ENCODE peak calls at places on chromosome 20, in seven cellular contexts. G is Panc1, X is AG09309, C is lung, N is epithelial cell of esophagus, D is K562, I is type B pancreatic cell. M is an unnamed sample.
A peak's percentile ranks its signal among the peaks of the same experiment; 100 is the strongest.

GRCh38 chr20:37911838-37912273 is 8.9 kb downstream of the VSTM2L start:
- DNase-seq in C (no peak), G (no peak), X (peak; percentile 10), D (peak; percentile 42), I (no peak), N (peak; percentile 45), M (peak; percentile 50)

GRCh38 chr20:14634666-14635065 is 297.3 kb upstream of the FLRT3 start:
- DNase-seq in C (no peak), G (no peak), N (peak; percentile 68), I (no peak), D (no peak), X (no peak), M (no peak)

GRCh38 chr20:31719644-31720485 is 2.8 kb downstream of the BCL2L1 start:
- DNase-seq in G (no peak), I (no peak), D (peak; percentile 15), N (no peak), X (no peak), C (peak; percentile 49), M (no peak)

GRCh38 chr20:22949710-22950109 is 85.4 kb upstream of the SSTR4 start:
- DNase-seq in X (no peak), G (no peak), N (peak; percentile 14), D (no peak), C (no peak), I (no peak), M (no peak)

GRCh38 chr20:62710886-62711702 is 2.5 kb downstream of the NTSR1 start:
- DNase-seq in N (peak; percentile 59), D (peak; percentile 74), I (no peak), G (no peak), C (no peak), X (no peak), M (no peak)

GRCh38 chr20:39036011-39036410 is 73.9 kb downstream of the DHX35 start:
- DNase-seq in D (no peak), C (no peak), I (no peak), G (no peak), X (no peak), N (no peak), M (no peak)

GRCh38 chr20:1881240-1881835 is 13.9 kb upstream of the SIRPA start:
- DNase-seq in D (no peak), N (no peak), X (no peak), I (no peak), C (no peak), G (no peak), M (no peak)

GRCh38 chr20:13333793-13334192 is 112.7 kb downstream of the ISM1 start:
- DNase-seq in I (no peak), D (no peak), N (no peak), C (no peak), G (no peak), X (no peak), M (no peak)

GRCh38 chr20:438581-439469 is 23.5 kb downstream of the TBC1D20 start:
- DNase-seq in G (no peak), D (no peak), I (no peak), N (no peak), C (no peak), X (no peak), M (no peak)

GRCh38 chr20:50651676-50652075 is 39.7 kb downstream of the RIPOR3 start:
- DNase-seq in I (no peak), C (no peak), G (no peak), X (no peak), N (no peak), D (no peak), M (no peak)

GRCh38 chr20:17859616-17860232 is 108.9 kb downstream of the SNX5 start:
- DNase-seq in I (no peak), C (no peak), D (no peak), N (no peak), G (no peak), X (no peak), M (peak; percentile 62)

GRCh38 chr20:63097336-63097831 is 90.6 kb upstream of the BHLHE23 start:
- DNase-seq in C (no peak), I (no peak), N (no peak), G (no peak), X (no peak), D (no peak), M (no peak)

GRCh38 chr20:32285621-32286334 is 8.3 kb downstream of the KIF3B start:
- DNase-seq in I (no peak), G (no peak), D (peak; percentile 68), C (no peak), N (peak; percentile 19), X (no peak), M (peak; percentile 51)

GRCh38 chr20:25286917-25287316 is 39.0 kb downstream of the PYGB start:
- DNase-seq in D (no peak), X (no peak), I (no peak), N (no peak), C (no peak), G (no peak), M (no peak)

GRCh38 chr20:33305591-33306057 is 22.6 kb downstream of the BPIFB1 start:
- DNase-seq in X (no peak), G (no peak), N (peak; percentile 57), C (no peak), D (no peak), I (no peak), M (no peak)

GRCh38 chr20:58236612-58237317 is 8.3 kb upstream of the ANKRD60 start:
- DNase-seq in D (peak; percentile 82), X (no peak), C (peak; percentile 74), I (peak; percentile 87), N (peak; percentile 61), G (peak; percentile 47), M (peak; percentile 85)

GRCh38 chr20:58235010-58235409 is 6.6 kb upstream of the ANKRD60 start:
- DNase-seq in N (no peak), D (no peak), C (no peak), G (no peak), I (no peak), X (no peak), M (no peak)

GRCh38 chr20:58239216-58239615 is 10.8 kb upstream of the ANKRD60 start:
- DNase-seq in I (no peak), C (no peak), D (no peak), N (no peak), G (no peak), X (no peak), M (no peak)

GRCh38 chr20:58238490-58238889 is 10.0 kb upstream of the ANKRD60 start:
- DNase-seq in D (no peak), C (no peak), X (no peak), G (no peak), I (no peak), N (no peak), M (no peak)

DNA sequence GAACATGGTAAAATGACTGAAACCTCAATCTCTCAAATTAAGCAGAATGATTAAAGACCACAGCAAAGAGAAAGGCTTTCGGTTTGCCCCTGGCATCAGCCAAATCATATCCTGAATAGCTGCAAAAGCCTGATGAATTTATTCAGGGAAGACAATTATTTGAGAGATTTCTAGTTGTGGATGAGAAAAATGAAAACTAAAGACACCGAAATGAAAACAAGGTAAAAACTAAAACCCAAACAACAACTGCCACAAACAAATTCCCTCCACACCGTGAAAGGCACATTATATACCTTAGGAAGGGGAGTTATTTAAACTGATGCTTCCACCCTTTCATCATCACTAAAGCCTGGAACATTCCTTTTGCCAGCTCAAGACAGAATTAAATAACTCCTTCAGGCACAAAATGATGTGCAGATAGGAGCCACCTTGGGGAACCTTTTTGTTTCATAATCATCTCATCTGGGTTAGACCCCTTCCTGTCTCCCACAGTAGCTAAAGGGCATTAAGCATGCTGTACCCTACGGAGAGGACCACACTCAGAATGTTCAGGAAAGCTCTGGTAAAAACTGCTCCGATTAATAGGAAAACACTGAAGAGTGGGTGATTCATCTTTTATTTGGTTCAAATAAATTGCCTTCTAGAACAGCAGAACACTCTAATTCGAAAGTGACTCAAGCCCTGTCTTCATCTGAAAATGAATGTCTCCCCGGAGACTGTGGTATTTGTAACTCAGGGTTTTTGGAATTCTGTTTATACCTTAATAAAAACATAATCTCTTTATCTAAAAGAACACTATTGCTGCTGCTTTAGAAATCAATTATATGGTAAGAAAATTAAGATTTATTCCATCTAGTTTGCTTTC is 9.1 kb upstream of the ANKRD60 start:
- DNase-seq in N (no peak), I (no peak), X (peak; percentile 61), D (no peak), G (no peak), C (no peak), M (no peak)
- TF ChIP-seq CTCF in N (no peak), I (no peak), X (no peak), D (no peak), G (peak; percentile 54), C (no peak), M (no peak)

GRCh38 chr20:60928341-60928740 is 323.7 kb upstream of the CDH4 start:
- DNase-seq in G (no peak), X (no peak), D (no peak), I (no peak), C (no peak), N (no peak), M (no peak)
- TF ChIP-seq CTCF in G (no peak), X (no peak), D (no peak), I (no peak), C (no peak), N (no peak), M (no peak)

DNA sequence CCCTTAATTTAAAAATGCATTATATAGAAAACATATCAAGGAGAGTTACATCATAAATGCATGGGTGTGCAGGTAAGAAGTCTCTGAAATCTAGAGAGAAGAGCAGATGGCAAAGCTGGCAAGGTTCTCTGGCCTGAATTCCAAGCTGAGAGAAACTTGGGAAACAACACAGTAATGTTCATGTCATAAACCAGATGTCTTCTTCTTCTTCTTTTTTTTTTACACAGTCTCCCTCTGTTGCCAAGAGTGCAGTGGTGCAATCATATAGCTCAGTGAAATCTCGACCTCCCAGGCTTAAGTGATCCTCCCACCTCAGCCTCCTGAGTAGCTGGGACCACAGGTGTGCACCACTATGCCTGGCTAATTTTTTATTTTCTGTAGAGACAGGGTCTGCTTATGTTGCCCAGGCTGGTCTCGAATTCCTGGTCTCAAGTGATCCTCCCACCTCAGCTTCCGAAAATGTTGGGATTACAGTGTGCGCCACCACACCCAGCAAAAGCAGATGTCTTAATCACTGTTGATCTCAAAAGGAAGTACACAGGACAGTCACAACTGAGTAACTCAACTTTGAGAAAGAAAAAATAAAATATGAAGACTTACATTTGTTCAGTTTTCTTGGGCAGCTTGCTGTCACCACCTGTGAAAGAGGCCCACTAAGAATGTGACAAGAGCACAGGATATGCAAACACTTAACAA is 77.3 kb downstream of the DNAAF9 start:
- DNase-seq in N (no peak), D (no peak), C (no peak), X (peak; percentile 51), G (no peak), I (no peak), M (no peak)
- TF ChIP-seq CTCF in N (peak; percentile 22), D (no peak), C (no peak), X (peak; percentile 26), G (peak; percentile 32), I (no peak), M (no peak)

DNA sequence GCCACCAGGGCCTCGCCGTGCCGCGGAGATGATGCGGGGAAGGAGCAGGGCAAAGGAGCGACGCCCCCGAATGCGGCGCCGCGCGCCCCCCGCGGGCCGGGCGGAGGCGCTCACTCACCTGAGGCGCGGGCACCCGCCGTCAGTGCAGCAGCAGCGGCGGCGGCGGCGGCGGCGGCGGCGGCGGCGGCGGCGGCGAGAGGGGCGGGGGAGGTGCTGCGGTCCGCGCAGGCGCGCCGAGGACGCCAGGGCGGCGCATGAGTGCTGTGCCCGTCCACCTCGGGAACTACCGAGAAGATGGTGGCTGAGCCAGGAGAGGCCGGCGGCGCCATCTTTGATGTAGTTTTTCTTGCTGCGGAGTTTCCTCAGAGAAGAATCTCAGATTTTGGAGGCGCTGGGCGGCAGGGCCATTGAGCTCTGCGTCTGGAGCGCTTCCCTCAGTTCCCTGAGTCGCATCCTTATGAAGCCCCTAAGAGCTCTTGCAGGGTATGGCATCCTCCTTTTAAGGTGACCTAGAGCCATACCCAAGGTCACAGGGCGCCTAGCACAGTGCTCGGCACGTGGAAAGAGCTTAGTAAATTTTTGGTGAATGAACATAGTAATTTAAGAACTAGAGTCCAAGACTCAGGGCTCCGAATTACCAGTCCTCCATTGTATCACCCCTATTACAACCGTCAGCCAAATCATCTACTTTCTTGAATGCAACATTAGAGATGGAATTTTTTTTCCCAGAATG is at the start of gene NDRG3:
- DNase-seq in D (peak; percentile 96), G (peak; percentile 65), N (peak; percentile 95), I (peak; percentile 92), C (peak; percentile 93), X (peak; percentile 54), M (peak; percentile 98)
- TF ChIP-seq CTCF in D (no peak), G (no peak), N (no peak), I (peak; percentile 24), C (no peak), X (no peak), M (peak; percentile 35)

M was measured in GM10248.